ENCODE peak calls at places on chromosomes 11 and 22, in seven cellular contexts. One of them, this sample, is unnamed.
A peak's percentile ranks its signal among the peaks of the same experiment; 100 is the strongest.

GRCh38 chr22:26714971-26715370 is 57.6 kb downstream of the MIAT start:
- DNase-seq in mucosa of descending colon: no peak
- DNase-seq in endothelial cell of umbilical vein: no peak
- DNase-seq in PC-9: no peak
- DNase-seq in kidney epithelial cell: no peak
- DNase-seq in AG04450: no peak
- DNase-seq in GM20000: no peak
- DNase-seq in this sample: no peak

GRCh38 chr11:110196241-110196754 is 100.1 kb downstream of the RDX start:
- DNase-seq in endothelial cell of umbilical vein: peak; percentile 45
- DNase-seq in GM20000: no peak
- DNase-seq in kidney epithelial cell: peak; percentile 84
- DNase-seq in mucosa of descending colon: no peak
- DNase-seq in AG04450: no peak
- DNase-seq in PC-9: peak; percentile 57
- DNase-seq in this sample: peak; percentile 60

GRCh38 chr11:12279672-12280108 is 97.7 kb upstream of the PARVA start:
- DNase-seq in mucosa of descending colon: no peak
- DNase-seq in PC-9: no peak
- DNase-seq in kidney epithelial cell: no peak
- DNase-seq in GM20000: no peak
- DNase-seq in AG04450: no peak
- DNase-seq in endothelial cell of umbilical vein: no peak
- DNase-seq in this sample: no peak

GRCh38 chr11:125258626-125259025 is 94.1 kb downstream of the PKNOX2 start:
- DNase-seq in mucosa of descending colon: no peak
- DNase-seq in PC-9: no peak
- DNase-seq in endothelial cell of umbilical vein: no peak
- DNase-seq in GM20000: no peak
- DNase-seq in kidney epithelial cell: no peak
- DNase-seq in AG04450: no peak
- DNase-seq in this sample: no peak

GRCh38 chr11:77322926-77323590 is 21.6 kb upstream of the GDPD4 start:
- DNase-seq in kidney epithelial cell: no peak
- DNase-seq in PC-9: no peak
- DNase-seq in mucosa of descending colon: no peak
- DNase-seq in GM20000: no peak
- DNase-seq in endothelial cell of umbilical vein: no peak
- DNase-seq in AG04450: no peak
- DNase-seq in this sample: no peak

GRCh38 chr11:69674267-69674885 is 777 bp downstream of the LTO1 start:
- DNase-seq in kidney epithelial cell: peak; percentile 32
- DNase-seq in PC-9: no peak
- DNase-seq in endothelial cell of umbilical vein: peak; percentile 56
- DNase-seq in AG04450: peak; percentile 59
- DNase-seq in GM20000: no peak
- DNase-seq in mucosa of descending colon: no peak
- DNase-seq in this sample: peak; percentile 15

GRCh38 chr22:27677895-27678458 is 123.6 kb downstream of the MN1 start:
- DNase-seq in GM20000: no peak
- DNase-seq in mucosa of descending colon: no peak
- DNase-seq in AG04450: no peak
- DNase-seq in PC-9: no peak
- DNase-seq in kidney epithelial cell: no peak
- DNase-seq in endothelial cell of umbilical vein: no peak
- DNase-seq in this sample: no peak

GRCh38 chr22:36435516-36436415 is 45.7 kb downstream of the TXN2 start:
- DNase-seq in GM20000: peak; percentile 54
- DNase-seq in kidney epithelial cell: no peak
- DNase-seq in endothelial cell of umbilical vein: no peak
- DNase-seq in mucosa of descending colon: peak; percentile 85
- DNase-seq in AG04450: no peak
- DNase-seq in PC-9: peak; percentile 70
- DNase-seq in this sample: no peak

GRCh38 chr11:125944350-125945010 is 1.4 kb upstream of the VSIG10L2 start:
- DNase-seq in mucosa of descending colon: no peak
- DNase-seq in kidney epithelial cell: no peak
- DNase-seq in AG04450: no peak
- DNase-seq in GM20000: no peak
- DNase-seq in endothelial cell of umbilical vein: no peak
- DNase-seq in PC-9: no peak
- DNase-seq in this sample: no peak

GRCh38 chr11:27696961-27697360 is 3.3 kb downstream of the BDNF start:
- DNase-seq in AG04450: no peak
- DNase-seq in kidney epithelial cell: no peak
- DNase-seq in GM20000: no peak
- DNase-seq in endothelial cell of umbilical vein: peak; percentile 42
- DNase-seq in PC-9: no peak
- DNase-seq in mucosa of descending colon: no peak
- DNase-seq in this sample: no peak

GRCh38 chr11:34044664-34045485 is 6.7 kb upstream of the CAPRIN1 start:
- DNase-seq in kidney epithelial cell: no peak
- DNase-seq in endothelial cell of umbilical vein: peak; percentile 48
- DNase-seq in AG04450: no peak
- DNase-seq in mucosa of descending colon: no peak
- DNase-seq in GM20000: no peak
- DNase-seq in PC-9: peak; percentile 86
- DNase-seq in this sample: peak; percentile 51

GRCh38 chr11:61526956-61527731 is 18.6 kb downstream of the LRRC10B start:
- DNase-seq in kidney epithelial cell: no peak
- DNase-seq in endothelial cell of umbilical vein: no peak
- DNase-seq in GM20000: no peak
- DNase-seq in AG04450: no peak
- DNase-seq in mucosa of descending colon: no peak
- DNase-seq in PC-9: no peak
- DNase-seq in this sample: no peak

GRCh38 chr11:86469491-86470388 is 95.1 kb downstream of the CCDC81 start:
- DNase-seq in AG04450: no peak
- DNase-seq in PC-9: peak; percentile 32
- DNase-seq in endothelial cell of umbilical vein: no peak
- DNase-seq in mucosa of descending colon: no peak
- DNase-seq in kidney epithelial cell: no peak
- DNase-seq in GM20000: no peak
- DNase-seq in this sample: no peak

GRCh38 chr11:27926981-27927481 is 180.9 kb downstream of the KIF18A start:
- DNase-seq in AG04450: no peak
- DNase-seq in GM20000: no peak
- DNase-seq in kidney epithelial cell: peak; percentile 72
- DNase-seq in endothelial cell of umbilical vein: no peak
- DNase-seq in PC-9: peak; percentile 40
- DNase-seq in mucosa of descending colon: no peak
- DNase-seq in this sample: peak; percentile 57

GRCh38 chr11:24704716-24705115 is 207.9 kb downstream of the LUZP2 start:
- DNase-seq in AG04450: no peak
- DNase-seq in PC-9: no peak
- DNase-seq in mucosa of descending colon: no peak
- DNase-seq in GM20000: no peak
- DNase-seq in kidney epithelial cell: no peak
- DNase-seq in endothelial cell of umbilical vein: no peak
- DNase-seq in this sample: no peak

GRCh38 chr11:103097279-103097678 is 5.3 kb upstream of the DCUN1D5 start:
- DNase-seq in kidney epithelial cell: no peak
- DNase-seq in PC-9: no peak
- DNase-seq in GM20000: no peak
- DNase-seq in endothelial cell of umbilical vein: no peak
- DNase-seq in mucosa of descending colon: no peak
- DNase-seq in AG04450: no peak
- DNase-seq in this sample: no peak

GRCh38 chr22:21972293-21972779 is 10.3 kb downstream of the TOP3B start:
- DNase-seq in PC-9: no peak
- DNase-seq in AG04450: no peak
- DNase-seq in endothelial cell of umbilical vein: peak; percentile 40
- DNase-seq in mucosa of descending colon: peak; percentile 51
- DNase-seq in kidney epithelial cell: no peak
- DNase-seq in GM20000: peak; percentile 81
- DNase-seq in this sample: no peak

GRCh38 chr11:16613401-16614381 is 124.8 kb upstream of the C11orf58 start:
- DNase-seq in kidney epithelial cell: no peak
- DNase-seq in GM20000: peak; percentile 86
- DNase-seq in PC-9: peak; percentile 74
- DNase-seq in AG04450: peak; percentile 68
- DNase-seq in endothelial cell of umbilical vein: peak; percentile 71
- DNase-seq in mucosa of descending colon: peak; percentile 90
- DNase-seq in this sample: peak; percentile 27
- TF ChIP-seq CTCF in kidney epithelial cell: peak; percentile 84
- TF ChIP-seq CTCF in GM20000: peak; percentile 97
- TF ChIP-seq CTCF in PC-9: peak; percentile 77
- TF ChIP-seq CTCF in AG04450: peak; percentile 92
- TF ChIP-seq CTCF in endothelial cell of umbilical vein: peak; percentile 90
- TF ChIP-seq CTCF in mucosa of descending colon: peak; percentile 85
- TF ChIP-seq CTCF in this sample: peak; percentile 87

DNA sequence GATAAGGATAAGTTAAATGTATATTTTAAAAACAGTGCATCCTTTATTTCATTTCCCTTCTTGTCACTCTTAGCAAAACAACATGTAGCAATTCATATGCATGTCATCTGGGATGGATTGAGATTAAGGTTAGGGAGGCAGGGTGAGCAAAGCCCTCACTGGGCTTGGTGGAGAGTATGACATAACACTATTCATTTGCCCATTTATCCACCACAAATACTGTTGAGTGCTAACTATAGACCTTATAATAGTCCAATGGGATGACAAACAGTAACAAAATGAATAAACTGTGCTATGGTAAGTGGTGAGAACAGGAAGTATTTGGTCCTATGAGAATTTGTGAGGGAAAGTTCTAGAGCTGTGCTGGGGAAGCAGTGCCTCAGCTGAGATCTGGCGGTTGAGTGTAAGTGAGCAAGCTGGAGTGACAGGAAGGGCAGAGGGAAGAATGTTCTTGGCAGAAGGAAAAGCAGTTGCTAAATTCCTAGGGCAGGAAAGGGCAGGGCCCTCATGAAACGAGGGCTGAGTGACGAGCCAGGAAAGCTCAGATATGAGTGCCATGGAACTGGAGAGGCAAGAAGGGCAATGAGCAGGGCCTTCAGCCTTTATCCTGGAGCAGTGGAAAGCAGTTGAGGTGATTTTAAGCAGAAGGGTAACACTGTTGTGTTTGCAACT is 6.7 kb downstream of the HSD17B12 start:
- DNase-seq in kidney epithelial cell: no peak
- DNase-seq in PC-9: no peak
- DNase-seq in mucosa of descending colon: no peak
- DNase-seq in AG04450: no peak
- DNase-seq in endothelial cell of umbilical vein: peak; percentile 87
- DNase-seq in GM20000: no peak
- DNase-seq in this sample: no peak
- TF ChIP-seq CTCF in kidney epithelial cell: no peak
- TF ChIP-seq CTCF in PC-9: no peak
- TF ChIP-seq CTCF in mucosa of descending colon: no peak
- TF ChIP-seq CTCF in AG04450: no peak
- TF ChIP-seq CTCF in endothelial cell of umbilical vein: no peak
- TF ChIP-seq CTCF in GM20000: no peak
- TF ChIP-seq CTCF in this sample: no peak

DNA sequence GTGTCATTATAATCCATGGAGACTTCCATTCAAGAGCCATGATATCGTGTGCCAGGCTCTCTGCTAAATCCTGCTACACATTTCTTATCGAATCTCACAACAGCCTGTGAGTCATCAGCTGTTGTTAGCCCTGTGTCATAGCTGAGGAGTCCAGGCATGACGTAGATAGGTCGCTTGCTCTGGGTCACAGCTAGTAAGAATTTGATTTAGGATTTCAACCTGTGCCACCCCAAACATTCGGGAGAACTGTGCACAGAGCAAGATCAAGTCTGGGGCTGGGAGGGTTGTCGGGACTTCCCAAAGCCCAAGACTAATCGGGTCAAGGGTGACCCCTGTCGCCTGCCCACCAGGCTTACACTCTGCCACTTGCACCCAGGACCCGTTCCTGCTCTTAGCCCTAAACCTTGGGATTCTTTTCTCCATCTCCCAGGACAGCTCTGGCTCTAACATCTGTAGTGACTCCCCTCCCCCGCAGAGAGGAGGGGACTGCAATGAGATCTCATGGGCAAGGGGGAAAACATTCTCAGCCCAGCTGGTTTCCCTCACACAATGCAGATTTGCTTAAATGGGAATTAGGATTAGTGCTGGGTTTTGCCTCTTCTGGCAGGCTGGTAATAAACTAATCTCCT is 34.3 kb downstream of the TSPAN18 start:
- DNase-seq in AG04450: peak; percentile 52
- DNase-seq in mucosa of descending colon: no peak
- DNase-seq in GM20000: no peak
- DNase-seq in endothelial cell of umbilical vein: peak; percentile 92
- DNase-seq in PC-9: no peak
- DNase-seq in kidney epithelial cell: peak; percentile 64
- DNase-seq in this sample: peak; percentile 29
- TF ChIP-seq CTCF in AG04450: no peak
- TF ChIP-seq CTCF in mucosa of descending colon: no peak
- TF ChIP-seq CTCF in GM20000: no peak
- TF ChIP-seq CTCF in endothelial cell of umbilical vein: peak; percentile 21
- TF ChIP-seq CTCF in PC-9: no peak
- TF ChIP-seq CTCF in kidney epithelial cell: no peak
- TF ChIP-seq CTCF in this sample: no peak

GRCh38 chr11:111460752-111461305 is 51.4 kb downstream of the BTG4 start:
- DNase-seq in PC-9: no peak
- DNase-seq in endothelial cell of umbilical vein: no peak
- DNase-seq in GM20000: no peak
- DNase-seq in kidney epithelial cell: no peak
- DNase-seq in AG04450: no peak
- DNase-seq in mucosa of descending colon: no peak
- DNase-seq in this sample: no peak

GRCh38 chr11:111460340-111460739 is 51.8 kb downstream of the BTG4 start:
- DNase-seq in PC-9: no peak
- DNase-seq in endothelial cell of umbilical vein: no peak
- DNase-seq in kidney epithelial cell: no peak
- DNase-seq in AG04450: no peak
- DNase-seq in GM20000: no peak
- DNase-seq in mucosa of descending colon: no peak
- DNase-seq in this sample: no peak

GRCh38 chr11:111457731-111458368 is 54.3 kb downstream of the BTG4 start:
- DNase-seq in AG04450: no peak
- DNase-seq in mucosa of descending colon: no peak
- DNase-seq in PC-9: no peak
- DNase-seq in kidney epithelial cell: no peak
- DNase-seq in GM20000: no peak
- DNase-seq in endothelial cell of umbilical vein: no peak
- DNase-seq in this sample: no peak

GRCh38 chr11:111461460-111462240 is 50.5 kb downstream of the BTG4 start:
- DNase-seq in AG04450: no peak
- DNase-seq in endothelial cell of umbilical vein: no peak
- DNase-seq in mucosa of descending colon: no peak
- DNase-seq in kidney epithelial cell: no peak
- DNase-seq in GM20000: no peak
- DNase-seq in PC-9: no peak
- DNase-seq in this sample: no peak

DNA sequence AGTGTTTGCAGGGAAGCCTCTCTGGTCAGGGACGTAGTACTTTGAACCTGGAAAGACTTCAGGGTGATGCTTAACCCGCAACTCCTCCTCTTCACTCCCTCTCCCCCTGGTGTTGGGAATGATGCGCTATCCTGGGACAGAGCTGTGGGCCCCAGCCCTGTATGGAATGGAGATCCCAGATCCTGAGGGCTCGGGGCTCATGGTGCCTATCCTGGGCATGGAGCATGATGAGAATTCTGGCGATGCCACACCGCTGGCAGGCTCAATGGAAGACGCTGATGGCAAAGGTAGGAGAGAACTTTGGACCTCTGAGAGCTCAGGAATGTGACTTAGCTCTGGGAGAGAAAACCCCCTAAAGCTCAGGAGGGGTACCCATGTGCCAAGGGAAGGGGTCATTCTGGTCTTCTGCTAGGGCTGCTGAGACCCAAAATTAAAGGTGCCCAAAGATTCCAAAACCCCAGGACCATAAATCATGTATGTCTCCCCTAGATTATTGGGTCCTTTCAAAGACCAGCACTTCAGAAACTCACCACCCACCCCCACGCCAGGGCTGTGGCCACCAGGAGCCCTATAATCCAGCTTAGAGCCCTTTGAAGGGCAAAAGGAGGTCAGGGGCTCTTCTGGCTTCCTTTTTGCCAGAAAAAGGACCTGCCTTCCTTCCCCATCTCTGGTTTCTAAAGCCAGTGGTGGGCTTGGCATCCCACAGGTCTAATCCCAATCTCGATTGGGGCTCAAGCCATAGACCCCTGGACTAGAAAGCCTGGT is 52.5 kb downstream of the BTG4 start:
- DNase-seq in kidney epithelial cell: no peak
- DNase-seq in PC-9: no peak
- DNase-seq in mucosa of descending colon: no peak
- DNase-seq in endothelial cell of umbilical vein: no peak
- DNase-seq in GM20000: no peak
- DNase-seq in AG04450: no peak
- DNase-seq in this sample: no peak
- TF ChIP-seq CTCF in kidney epithelial cell: no peak
- TF ChIP-seq CTCF in PC-9: no peak
- TF ChIP-seq CTCF in mucosa of descending colon: no peak
- TF ChIP-seq CTCF in endothelial cell of umbilical vein: no peak
- TF ChIP-seq CTCF in GM20000: no peak
- TF ChIP-seq CTCF in AG04450: peak; percentile 28
- TF ChIP-seq CTCF in this sample: no peak